ENCODE peak calls at places on chromosomes 4 and X, in ten cellular contexts. K is OCI-LY7; S is small intestine; O is stomach; B is heart left ventricle; G is tibial artery; H is SJSA1; F is neural progenitor cell; L is colonic mucosa; E is CD8-positive, alpha-beta memory T cell. V is an unnamed sample. For H3K4me1, the result is how much of the 10 kb centered on the place peaks cover.

GRCh38 chrX:19566359-19567141 is 51.2 kb upstream of the MAP3K15 start:
- DNase-seq in G (no peak), L (no peak), S (no peak), B (no peak), K (peak), E (no peak), F (no peak), O (no peak), H (no peak), V (peak)

GRCh38 chr4:188107931-188108843 is 1.2 kb downstream of the TRIML2 start:
- DNase-seq in L (no peak), G (no peak), B (no peak), E (no peak), H (no peak), S (no peak), K (no peak), F (peak), O (no peak), V (no peak)

GRCh38 chrX:39855748-39856129 is 242.0 kb downstream of the BCOR start:
- DNase-seq in O (peak), G (no peak), K (peak), S (peak), H (peak), F (no peak), L (peak), E (peak), B (no peak), V (peak)

GRCh38 chr4:155889036-155889793 is 14.3 kb upstream of the TDO2 start:
- DNase-seq in K (no peak), O (no peak), G (no peak), L (no peak), E (no peak), B (no peak), F (no peak), H (no peak), S (peak), V (no peak)

GRCh38 chr4:97493815-97494518 is 649.3 kb downstream of the STPG2 start:
- DNase-seq in E (no peak), K (no peak), H (no peak), S (no peak), B (no peak), F (peak), O (no peak), L (no peak), G (no peak), V (no peak)

GRCh38 chrX:45622042-45622423 is 421.4 kb upstream of the DIPK2B start:
- DNase-seq in E (no peak), L (no peak), S (no peak), O (no peak), B (no peak), H (no peak), K (no peak), G (no peak), F (no peak), V (no peak)

GRCh38 chr4:38819569-38819968 is 15.0 kb upstream of the TLR1 start:
- DNase-seq in H (no peak), L (no peak), B (no peak), E (no peak), G (no peak), F (no peak), O (no peak), K (no peak), S (no peak), V (no peak)

GRCh38 chrX:20139966-20140365 is 1.7 kb downstream of the EIF1AX start:
- DNase-seq in G (no peak), S (no peak), K (no peak), E (no peak), F (no peak), H (no peak), L (no peak), B (no peak), O (no peak), V (no peak)

GRCh38 chr4:92636038-92636825 is 332.5 kb downstream of the GRID2 start:
- DNase-seq in G (no peak), L (no peak), S (peak), K (no peak), E (no peak), F (no peak), H (no peak), O (no peak), B (no peak), V (no peak)

GRCh38 chr4:29153642-29154041 is 1566.5 kb upstream of the PCDH7 start:
- DNase-seq in H (no peak), G (no peak), E (no peak), S (no peak), K (no peak), F (no peak), L (no peak), B (no peak), O (no peak), V (no peak)

GRCh38 chr4:183106839-183107238 is 7.8 kb downstream of the WWC2 start:
- DNase-seq in F (no peak), E (no peak), L (no peak), G (no peak), K (no peak), H (no peak), S (no peak), B (no peak), O (no peak), V (no peak)

GRCh38 chrX:40746536-40746935 is 11.2 kb upstream of the MED14 start:
- DNase-seq in B (no peak), L (no peak), S (no peak), F (no peak), G (no peak), H (no peak), O (no peak), E (no peak), K (no peak), V (no peak)

GRCh38 chr4:52577285-52577968 is 81.7 kb downstream of the USP46 start:
- DNase-seq in E (no peak), F (no peak), L (no peak), B (no peak), K (no peak), H (no peak), G (no peak), S (no peak), O (no peak), V (no peak)

GRCh38 chr4:89949782-89950387 is 55.2 kb downstream of the MMRN1 start:
- DNase-seq in L (no peak), F (no peak), H (no peak), O (no peak), K (no peak), B (no peak), G (no peak), S (peak), E (no peak), V (no peak)

GRCh38 chr4:174259580-174259979 is 23.9 kb downstream of the FBXO8 start:
- DNase-seq in O (no peak), B (no peak), L (no peak), G (no peak), F (no peak), S (no peak), K (no peak), H (no peak), E (no peak), V (no peak)

GRCh38 chr4:187178084-187178483 is 454.4 kb upstream of the FAT1 start:
- DNase-seq in F (no peak), O (no peak), K (no peak), E (no peak), S (no peak), B (no peak), H (no peak), G (no peak), L (no peak), V (no peak)

GRCh38 chr4:76308548-76308947 is 2.0 kb downstream of the STBD1 start:
- DNase-seq in L (no peak), B (peak), O (peak), H (no peak), F (no peak), K (no peak), G (no peak), S (peak), E (no peak), V (no peak)

GRCh38 chr4:148065069-148065468 is 333.2 kb downstream of the ARHGAP10 start:
- DNase-seq in F (no peak), L (no peak), O (no peak), B (no peak), H (no peak), K (no peak), G (no peak), S (no peak), E (no peak), V (no peak)

GRCh38 chr4:16860506-16860905 is 37.9 kb downstream of the LDB2 start:
- DNase-seq in E (no peak), K (no peak), S (no peak), F (no peak), G (no peak), B (no peak), L (no peak), O (no peak), H (no peak), V (no peak)

GRCh38 chrX:64642482-64642881 is 247.2 kb upstream of the MTMR8 start:
- DNase-seq in B (no peak), S (no peak), O (no peak), G (no peak), F (peak), K (peak), H (no peak), E (no peak), L (no peak), V (no peak)

GRCh38 chr4:25536577-25537325 is 118.9 kb upstream of the SLC34A2 start:
- DNase-seq in S (no peak), G (no peak), K (peak), H (no peak), O (no peak), B (no peak), L (no peak), F (no peak), E (no peak), V (no peak)

GRCh38 chr4:71833175-71833900 is 49.5 kb upstream of the GC start:
- DNase-seq in E (no peak), S (peak), K (no peak), H (no peak), B (no peak), L (peak), F (no peak), G (no peak), O (peak), V (peak)

GRCh38 chrX:54087661-54088060 is 43.4 kb upstream of the PHF8 start:
- DNase-seq in F (no peak), E (no peak), S (no peak), O (no peak), B (no peak), K (no peak), L (no peak), H (no peak), G (no peak), V (no peak)

GRCh38 chr4:39631700-39632079 is 7.0 kb downstream of the SMIM14 start:
- DNase-seq in K (peak), L (no peak), B (no peak), O (no peak), S (no peak), G (no peak), F (no peak), H (no peak), E (no peak), V (no peak)

GRCh38 chr4:82818974-82819662 is 20.5 kb upstream of the SCD5 start:
- DNase-seq in F (no peak), H (no peak), L (no peak), K (no peak), G (no peak), E (no peak), O (no peak), B (no peak), S (no peak), V (no peak)

GRCh38 chr4:83561381-83561780 is 25.5 kb downstream of the GPAT3 start:
- DNase-seq in F (no peak), B (no peak), K (no peak), H (no peak), G (no peak), S (peak), L (peak), E (no peak), O (peak), V (peak)

GRCh38 chr4:72376901-72377300 is 192.1 kb downstream of the ADAMTS3 start:
- DNase-seq in K (no peak), H (no peak), S (peak), E (no peak), L (no peak), F (no peak), B (no peak), O (no peak), G (no peak), V (no peak)

GRCh38 chr4:155799106-155799793 is 40.4 kb downstream of the GUCY1B1 start:
- DNase-seq in E (no peak), B (no peak), K (no peak), H (no peak), G (no peak), S (no peak), O (no peak), L (no peak), F (no peak), V (no peak)

GRCh38 chr4:111209706-111210105 is 586.8 kb upstream of the PITX2 start:
- DNase-seq in E (no peak), G (no peak), F (peak), L (no peak), S (no peak), H (no peak), O (no peak), B (no peak), K (no peak), V (no peak)

GRCh38 chr4:59400334-59400733 is 1799.8 kb upstream of the ADGRL3 start:
- DNase-seq in S (no peak), H (no peak), G (no peak), O (no peak), B (no peak), L (no peak), E (no peak), F (no peak), K (no peak), V (no peak)

GRCh38 chrX:17595456-17596035 is 141.7 kb upstream of the SCML1 start:
- DNase-seq in L (no peak), G (no peak), S (peak), B (no peak), E (no peak), O (no peak), K (no peak), F (no peak), H (no peak), V (no peak)

GRCh38 chr4:92121099-92121498 is 182.7 kb upstream of the GRID2 start:
- DNase-seq in G (no peak), O (peak), L (no peak), E (no peak), S (no peak), H (no peak), K (no peak), F (no peak), B (no peak), V (no peak)

GRCh38 chrX:103210056-103210455 is 4.9 kb upstream of the BEX4 start:
- DNase-seq in B (no peak), L (no peak), H (no peak), E (no peak), K (no peak), O (no peak), G (no peak), F (no peak), S (no peak), V (no peak)

GRCh38 chr4:48079972-48080391 is 54.1 kb downstream of the TXK start:
- DNase-seq in F (no peak), K (no peak), E (no peak), H (no peak), O (no peak), L (no peak), S (no peak), G (no peak), B (no peak), V (no peak)

GRCh38 chr4:120990246-120990645 is 67.7 kb upstream of the PRDM5 start:
- DNase-seq in L (no peak), G (no peak), E (no peak), F (no peak), O (no peak), B (no peak), H (no peak), K (no peak), S (no peak), V (no peak)

GRCh38 chr4:159390648-159391047 is 287.8 kb downstream of the RAPGEF2 start:
- DNase-seq in B (no peak), S (no peak), H (peak), K (no peak), O (no peak), F (no peak), L (no peak), E (no peak), G (no peak), V (no peak)

GRCh38 chr4:182562350-182562749 is 319.1 kb downstream of the TENM3 start:
- DNase-seq in L (no peak), K (no peak), G (no peak), F (no peak), O (no peak), S (no peak), H (no peak), B (no peak), E (no peak), V (no peak)

GRCh38 chr4:1310796-1311715 is 21.4 kb downstream of the MAEA start:
- DNase-seq in F (no peak), K (peak), O (no peak), S (no peak), G (no peak), L (no peak), B (no peak), E (peak), H (no peak), V (no peak)

DNA sequence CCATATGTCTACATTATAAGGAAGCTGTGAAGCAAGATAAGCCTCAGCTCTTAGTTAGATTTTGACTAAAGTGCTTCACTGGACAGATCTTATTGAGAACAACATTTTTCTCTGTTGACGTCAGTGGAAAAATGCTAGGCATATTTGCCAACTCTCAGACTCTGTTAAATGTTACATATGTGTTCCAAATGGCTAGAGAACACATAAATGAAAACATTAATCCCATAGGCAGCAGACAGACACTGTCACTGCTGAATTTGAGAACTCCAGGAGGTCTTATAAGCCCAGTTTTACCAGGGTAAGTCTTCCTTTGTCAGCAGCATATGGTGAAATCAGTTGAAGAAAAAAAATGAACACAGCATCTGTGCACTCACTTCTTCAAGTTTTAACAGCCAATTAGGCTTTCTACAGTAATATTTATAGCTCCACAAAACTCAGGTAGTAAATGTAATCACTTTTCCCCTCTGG is 186.9 kb downstream of the CAMK2D start:
- DNase-seq in B (no peak), G (no peak), E (no peak), S (no peak), K (peak), F (peak), L (no peak), O (no peak), H (no peak), V (no peak)
- H3K4me1 ChIP-seq in B (under half), G (under half), E (under half), S (under half), K (half or more), F (under half), L (under half), O (under half), H (under half), V (under half)

GRCh38 chrX:108641589-108642272 is 94.6 kb downstream of the IRS4 start:
- DNase-seq in K (no peak), B (no peak), H (no peak), F (no peak), L (no peak), O (no peak), S (no peak), G (no peak), E (no peak), V (no peak)
- H3K27ac ChIP-seq in K (no peak), B (no peak), H (no peak), F (no peak), L (no peak), O (no peak), S (no peak), G (no peak), E (no peak), V (no peak)

DNA sequence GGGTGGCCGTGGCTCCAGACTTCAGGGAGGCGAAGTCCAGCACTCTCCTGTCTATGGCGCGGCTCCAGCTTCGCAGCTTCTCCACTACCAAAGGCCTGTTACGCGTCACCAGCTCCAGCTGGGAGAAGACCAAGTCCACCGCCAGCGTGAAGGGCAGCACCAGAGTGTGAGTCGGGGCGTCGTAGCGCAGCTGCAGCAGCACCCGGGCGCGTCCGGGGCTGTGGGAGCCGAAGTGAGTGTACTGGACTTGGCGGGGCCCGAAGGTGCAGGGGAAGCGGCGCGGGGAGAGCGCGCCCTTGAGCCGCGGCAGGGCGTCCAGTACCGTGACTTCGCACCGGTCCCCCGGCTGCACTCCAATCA is 435 bp downstream of the FREM3 start:
- DNase-seq in H (no peak), F (peak), S (no peak), G (no peak), O (no peak), L (no peak), E (no peak), K (no peak), B (no peak), V (no peak)
- H3K4me3 ChIP-seq in H (no peak), F (peak), S (no peak), G (peak), O (peak), L (peak), E (no peak), K (no peak), B (peak), V (peak)

DNA sequence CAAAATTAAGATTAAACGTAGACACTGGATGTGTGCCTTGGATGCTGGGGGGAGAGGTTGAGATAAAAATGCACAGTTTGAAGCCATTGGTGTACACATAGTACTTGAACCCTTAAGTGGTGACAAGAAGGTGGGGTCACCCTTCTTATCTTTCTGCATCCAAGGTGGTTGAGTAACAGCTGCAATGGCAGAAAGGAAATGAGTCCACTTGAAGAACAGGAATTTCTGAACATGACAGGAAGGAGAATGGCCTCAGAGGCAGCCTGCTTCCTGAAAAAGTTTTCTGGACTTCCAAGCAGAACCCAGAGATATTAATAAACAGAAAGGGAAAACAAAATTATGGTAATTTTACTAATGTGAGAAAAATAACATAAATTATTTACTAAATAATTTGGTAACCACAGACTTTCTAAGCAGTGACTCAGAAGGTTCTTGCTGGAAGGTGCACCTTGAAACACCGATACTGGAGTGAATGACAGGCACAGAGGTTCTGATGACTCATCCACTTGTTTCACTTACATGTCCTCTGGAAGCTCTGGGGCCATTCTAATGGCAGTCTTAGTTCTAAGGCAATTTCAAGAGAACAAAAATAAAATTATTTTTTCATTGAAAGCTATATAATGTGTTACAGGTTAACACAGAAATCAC is 120.0 kb upstream of the HS3ST1 start:
- DNase-seq in E (no peak), F (no peak), L (no peak), K (no peak), H (no peak), S (peak), G (no peak), B (no peak), O (no peak), V (no peak)
- H3K4me1 ChIP-seq in E (under half), F (under half), L (under half), K (under half), H (under half), S (under half), G (under half), B (under half), O (under half), V (under half)

GRCh38 chr4:108375434-108375833 is 206.7 kb upstream of the LEF1 start:
- DNase-seq in S (no peak), L (no peak), F (no peak), H (no peak), K (no peak), E (no peak), B (no peak), G (no peak), O (no peak), V (no peak)

GRCh38 chr4:108370826-108371225 is 202.1 kb upstream of the LEF1 start:
- DNase-seq in G (no peak), K (no peak), O (no peak), L (no peak), H (no peak), B (no peak), S (no peak), F (no peak), E (no peak), V (no peak)

GRCh38 chr4:108370291-108370690 is 201.6 kb upstream of the LEF1 start:
- DNase-seq in B (no peak), H (no peak), F (peak), S (no peak), E (peak), O (no peak), L (no peak), G (no peak), K (no peak), V (no peak)

GRCh38 chr4:108369035-108369655 is 200.4 kb upstream of the LEF1 start:
- DNase-seq in K (no peak), H (no peak), E (no peak), O (no peak), L (no peak), B (no peak), G (no peak), S (no peak), F (no peak), V (no peak)

DNA sequence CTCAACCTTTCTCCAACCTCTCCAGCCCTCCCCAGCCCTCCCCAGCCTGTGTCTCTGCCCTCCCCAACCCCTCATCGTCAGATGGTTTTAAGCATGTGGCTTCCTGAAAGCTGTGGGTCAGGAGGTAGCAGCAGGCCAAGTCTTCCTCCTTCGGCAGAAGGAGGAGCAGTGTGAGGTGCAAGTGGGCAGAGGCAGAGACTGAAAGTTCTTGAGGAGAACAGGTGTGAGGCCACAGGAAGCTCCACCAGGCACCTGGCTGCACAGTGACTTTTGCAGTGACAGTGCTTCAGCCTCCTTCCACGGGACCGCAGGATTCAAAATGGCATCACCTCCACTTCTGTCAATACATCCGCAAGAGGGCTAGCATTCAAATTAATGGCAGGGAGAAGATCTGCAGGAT is 203.9 kb upstream of the LEF1 start:
- DNase-seq in H (no peak), S (no peak), B (no peak), K (peak), E (peak), L (no peak), G (no peak), F (no peak), O (no peak), V (no peak)
- H3K27ac ChIP-seq in H (no peak), S (no peak), B (no peak), K (no peak), E (no peak), L (no peak), G (no peak), F (no peak), O (no peak), V (no peak)